ENCODE peak calls at places on chromosomes 3 and 15, in five cellular contexts. One of them, this sample, is unnamed.

GRCh38 chr3:134755821-134756220 is 39.2 kb upstream of the EPHB1 start:
- DNase-seq in cardiac muscle cell: no peak
- DNase-seq in RWPE1: no peak
- DNase-seq in LoVo: no peak
- DNase-seq in fibroblast of lung: no peak
- DNase-seq in this sample: no peak

GRCh38 chr3:126017310-126017709 is 48.3 kb downstream of the ROPN1B start:
- DNase-seq in cardiac muscle cell: no peak
- DNase-seq in RWPE1: no peak
- DNase-seq in LoVo: no peak
- DNase-seq in fibroblast of lung: no peak
- DNase-seq in this sample: no peak

GRCh38 chr3:64311424-64311920 is 86.2 kb upstream of the PRICKLE2 start:
- DNase-seq in cardiac muscle cell: no peak
- DNase-seq in RWPE1: no peak
- DNase-seq in LoVo: no peak
- DNase-seq in fibroblast of lung: peak; percentile 42
- DNase-seq in this sample: no peak

GRCh38 chr15:56919708-56920637 is 1.5 kb downstream of the TCF12 start:
- DNase-seq in cardiac muscle cell: no peak
- DNase-seq in RWPE1: peak; percentile 38
- DNase-seq in LoVo: peak; percentile 30
- DNase-seq in fibroblast of lung: peak; percentile 76
- DNase-seq in this sample: no peak

GRCh38 chr15:100847194-100847593 is 32.4 kb upstream of the ALDH1A3 start:
- DNase-seq in cardiac muscle cell: no peak
- DNase-seq in RWPE1: no peak
- DNase-seq in LoVo: no peak
- DNase-seq in fibroblast of lung: no peak
- DNase-seq in this sample: no peak

GRCh38 chr3:99648091-99648490 is 9.7 kb downstream of the COL8A1 start:
- DNase-seq in cardiac muscle cell: no peak
- DNase-seq in RWPE1: no peak
- DNase-seq in LoVo: peak; percentile 85
- DNase-seq in fibroblast of lung: peak; percentile 69
- DNase-seq in this sample: no peak

GRCh38 chr15:70126382-70126781 is 28.7 kb upstream of the TLE3 start:
- DNase-seq in cardiac muscle cell: no peak
- DNase-seq in RWPE1: no peak
- DNase-seq in LoVo: no peak
- DNase-seq in fibroblast of lung: no peak
- DNase-seq in this sample: no peak

GRCh38 chr3:192830279-192831110 is 87.2 kb downstream of the MB21D2 start:
- DNase-seq in cardiac muscle cell: no peak
- DNase-seq in RWPE1: no peak
- DNase-seq in LoVo: no peak
- DNase-seq in fibroblast of lung: peak; percentile 60
- DNase-seq in this sample: no peak

GRCh38 chr15:65580287-65580686 is 30.6 kb downstream of the INTS14 start:
- DNase-seq in cardiac muscle cell: no peak
- DNase-seq in RWPE1: peak; percentile 24
- DNase-seq in LoVo: no peak
- DNase-seq in fibroblast of lung: peak; percentile 73
- DNase-seq in this sample: peak; percentile 36

GRCh38 chr3:30435950-30436349 is 170.5 kb upstream of the TGFBR2 start:
- DNase-seq in cardiac muscle cell: no peak
- DNase-seq in RWPE1: no peak
- DNase-seq in LoVo: no peak
- DNase-seq in fibroblast of lung: no peak
- DNase-seq in this sample: no peak

GRCh38 chr15:51801391-51801835 is 28.0 kb upstream of the TMOD3 start:
- DNase-seq in cardiac muscle cell: peak; percentile 45
- DNase-seq in RWPE1: peak; percentile 26
- DNase-seq in LoVo: peak; percentile 21
- DNase-seq in fibroblast of lung: peak; percentile 50
- DNase-seq in this sample: no peak

GRCh38 chr15:81908111-81908510 is 137.7 kb downstream of the MEX3B start:
- DNase-seq in cardiac muscle cell: no peak
- DNase-seq in RWPE1: no peak
- DNase-seq in LoVo: no peak
- DNase-seq in fibroblast of lung: no peak
- DNase-seq in this sample: no peak

GRCh38 chr15:85335193-85335939 is 45.0 kb upstream of the AKAP13 start:
- DNase-seq in cardiac muscle cell: peak; percentile 66
- DNase-seq in RWPE1: no peak
- DNase-seq in LoVo: peak; percentile 76
- DNase-seq in fibroblast of lung: no peak
- DNase-seq in this sample: no peak

GRCh38 chr3:54165865-54166264 is 43.5 kb downstream of the CACNA2D3 start:
- DNase-seq in cardiac muscle cell: no peak
- DNase-seq in RWPE1: no peak
- DNase-seq in LoVo: no peak
- DNase-seq in fibroblast of lung: no peak
- DNase-seq in this sample: no peak

GRCh38 chr3:150005243-150006102 is 34.8 kb upstream of the PFN2 start:
- DNase-seq in cardiac muscle cell: no peak
- DNase-seq in RWPE1: peak; percentile 8
- DNase-seq in LoVo: no peak
- DNase-seq in fibroblast of lung: peak; percentile 51
- DNase-seq in this sample: peak; percentile 66

GRCh38 chr15:73051811-73052678 is at the start of gene NEO1:
- DNase-seq in cardiac muscle cell: peak; percentile 95
- DNase-seq in RWPE1: peak; percentile 79
- DNase-seq in LoVo: peak; percentile 89
- DNase-seq in fibroblast of lung: peak; percentile 74
- DNase-seq in this sample: peak; percentile 34

GRCh38 chr3:50375200-50375931 is 16.0 kb upstream of the TMEM115 start:
- DNase-seq in cardiac muscle cell: no peak
- DNase-seq in RWPE1: no peak
- DNase-seq in LoVo: no peak
- DNase-seq in fibroblast of lung: no peak
- DNase-seq in this sample: no peak

GRCh38 chr3:109316162-109316730 is at the start of gene DPPA2:
- DNase-seq in cardiac muscle cell: no peak
- DNase-seq in RWPE1: no peak
- DNase-seq in LoVo: no peak
- DNase-seq in fibroblast of lung: no peak
- DNase-seq in this sample: no peak

GRCh38 chr3:196397941-196398340 is 34.3 kb downstream of the UBXN7 start:
- DNase-seq in cardiac muscle cell: no peak
- DNase-seq in RWPE1: no peak
- DNase-seq in LoVo: no peak
- DNase-seq in fibroblast of lung: no peak
- DNase-seq in this sample: no peak

GRCh38 chr15:74365619-74366445 is 1.6 kb downstream of the CYP11A1 start:
- DNase-seq in cardiac muscle cell: peak; percentile 73
- DNase-seq in RWPE1: no peak
- DNase-seq in LoVo: peak; percentile 46
- DNase-seq in fibroblast of lung: peak; percentile 59
- DNase-seq in this sample: no peak

GRCh38 chr15:39823634-39824033 is 41.0 kb upstream of the FSIP1 start:
- DNase-seq in cardiac muscle cell: no peak
- DNase-seq in RWPE1: no peak
- DNase-seq in LoVo: no peak
- DNase-seq in fibroblast of lung: no peak
- DNase-seq in this sample: no peak

GRCh38 chr3:47082519-47082918 is 81.4 kb downstream of the SETD2 start:
- DNase-seq in cardiac muscle cell: no peak
- DNase-seq in RWPE1: no peak
- DNase-seq in LoVo: no peak
- DNase-seq in fibroblast of lung: peak; percentile 51
- DNase-seq in this sample: peak; percentile 10

GRCh38 chr3:15015456-15015855 is 49.7 kb downstream of the MRPS25 start:
- DNase-seq in cardiac muscle cell: no peak
- DNase-seq in RWPE1: no peak
- DNase-seq in LoVo: no peak
- DNase-seq in fibroblast of lung: no peak
- DNase-seq in this sample: no peak

GRCh38 chr15:88649753-88650551 is 11.1 kb downstream of the ISG20 start:
- DNase-seq in cardiac muscle cell: peak; percentile 23
- DNase-seq in RWPE1: no peak
- DNase-seq in LoVo: no peak
- DNase-seq in fibroblast of lung: no peak
- DNase-seq in this sample: no peak

GRCh38 chr3:124833710-124834332 is 53.3 kb downstream of the ITGB5 start:
- DNase-seq in cardiac muscle cell: no peak
- DNase-seq in RWPE1: no peak
- DNase-seq in LoVo: no peak
- DNase-seq in fibroblast of lung: peak; percentile 54
- DNase-seq in this sample: no peak